ENCODE peak calls at places on chromosomes 7 and 10, in six cellular contexts. R, P, Q, G, B and U are unnamed samples.

GRCh38 chr10:132102071-132102716 is 36.4 kb downstream of the JAKMIP3 start:
- DNase-seq in R (no peak), P (no peak), Q (no peak), G (no peak), B (no peak), U (no peak)

GRCh38 chr10:111128331-111129167 is 51.7 kb downstream of the ADRA2A start:
- DNase-seq in R (no peak), P (no peak), Q (peak), G (no peak), B (no peak), U (peak)

GRCh38 chr7:46210467-46210866 is 289.4 kb upstream of the IGFBP3 start:
- DNase-seq in R (no peak), P (no peak), Q (no peak), G (no peak), B (no peak), U (peak)

GRCh38 chr10:17029581-17030271 is 99.9 kb downstream of the CUBN start:
- DNase-seq in R (peak), P (peak), Q (peak), G (no peak), B (peak), U (peak)

GRCh38 chr10:125592897-125593296 is 90.1 kb downstream of the TEX36 start:
- DNase-seq in R (no peak), P (no peak), Q (no peak), G (no peak), B (no peak), U (no peak)

GRCh38 chr7:15561840-15562239 is at the start of gene AGMO:
- DNase-seq in R (peak), P (peak), Q (peak), G (no peak), B (no peak), U (peak)

GRCh38 chr7:56083150-56083785 is 9.5 kb downstream of the PHKG1 start:
- DNase-seq in R (peak), P (peak), Q (no peak), G (peak), B (no peak), U (no peak)

GRCh38 chr10:93703841-93704240 is 1.4 kb upstream of the FRA10AC1 start:
- DNase-seq in R (no peak), P (no peak), Q (no peak), G (no peak), B (no peak), U (no peak)

GRCh38 chr7:30212720-30213119 is 71.7 kb upstream of the ZNRF2 start:
- DNase-seq in R (no peak), P (no peak), Q (no peak), G (no peak), B (no peak), U (no peak)

GRCh38 chr10:86100581-86101061 is 266.0 kb downstream of the GRID1 start:
- DNase-seq in R (no peak), P (no peak), Q (peak), G (no peak), B (no peak), U (peak)

GRCh38 chr7:129831424-129832058 is 121.2 kb downstream of the UBE2H start:
- DNase-seq in R (peak), P (no peak), Q (peak), G (no peak), B (no peak), U (peak)

GRCh38 chr10:50248057-50248456 is 3.3 kb downstream of the ASAH2 start:
- DNase-seq in R (no peak), P (no peak), Q (no peak), G (no peak), B (no peak), U (no peak)

GRCh38 chr10:71270301-71270777 is 48.7 kb upstream of the SLC29A3 start:
- DNase-seq in R (peak), P (peak), Q (peak), G (peak), B (peak), U (peak)

GRCh38 chr7:105648561-105649401 is 67.5 kb upstream of the EFCAB10 start:
- DNase-seq in R (no peak), P (no peak), Q (peak), G (peak), B (no peak), U (peak)

GRCh38 chr7:51802698-51803097 is 486.1 kb upstream of the COBL start:
- DNase-seq in R (no peak), P (no peak), Q (no peak), G (no peak), B (no peak), U (no peak)

GRCh38 chr10:29908977-29909376 is 150.4 kb downstream of the JCAD start:
- DNase-seq in R (no peak), P (no peak), Q (no peak), G (no peak), B (no peak), U (no peak)

GRCh38 chr10:118783776-118784542 is 29.2 kb upstream of the CACUL1 start:
- DNase-seq in R (no peak), P (no peak), Q (no peak), G (no peak), B (no peak), U (no peak)

GRCh38 chr7:156903232-156903909 is 10.4 kb upstream of the LMBR1 start:
- DNase-seq in R (peak), P (no peak), Q (peak), G (no peak), B (no peak), U (no peak)

GRCh38 chr10:44287408-44287807 is 97.5 kb downstream of the CXCL12 start:
- DNase-seq in R (no peak), P (no peak), Q (no peak), G (no peak), B (no peak), U (no peak)

GRCh38 chr7:19491821-19492452 is 216.9 kb downstream of the POLR1F start:
- DNase-seq in R (peak), P (no peak), Q (peak), G (no peak), B (no peak), U (peak)

GRCh38 chr7:11266101-11266500 is 292.4 kb downstream of the PHF14 start:
- DNase-seq in R (no peak), P (no peak), Q (no peak), G (no peak), B (no peak), U (no peak)

GRCh38 chr10:11429439-11430052 is 181.9 kb downstream of the USP6NL start:
- DNase-seq in R (no peak), P (no peak), Q (peak), G (no peak), B (no peak), U (no peak)

GRCh38 chr10:101139421-101139911 is 8.4 kb downstream of the TLX1 start:
- DNase-seq in R (peak), P (no peak), Q (no peak), G (no peak), B (no peak), U (peak)

GRCh38 chr10:96512997-96513685 is 585 bp downstream of the TLL2 start:
- DNase-seq in R (peak), P (no peak), Q (no peak), G (no peak), B (no peak), U (peak)